ENCODE peak calls at places on chromosomes 16 and 17, in seven cellular contexts. One of them, this sample, is unnamed.

GRCh38 chr17:6231886-6232767 is 161.9 kb downstream of the WSCD1 start:
- DNase-seq in osteocyte: peak; percentile 64
- DNase-seq in GM23338: peak; percentile 22
- DNase-seq in lower leg skin: peak; percentile 64
- DNase-seq in lower lobe of right lung: no peak
- DNase-seq in glutamatergic neuron: no peak
- DNase-seq in foreskin keratinocyte: no peak
- DNase-seq in this sample: no peak

GRCh38 chr17:44900894-44901293 is 1.6 kb upstream of the EFTUD2 start:
- DNase-seq in GM23338: no peak
- DNase-seq in lower lobe of right lung: no peak
- DNase-seq in lower leg skin: no peak
- DNase-seq in osteocyte: no peak
- DNase-seq in foreskin keratinocyte: no peak
- DNase-seq in glutamatergic neuron: no peak
- DNase-seq in this sample: no peak

GRCh38 chr17:45940826-45941225 is 46.5 kb downstream of the MAPT start:
- DNase-seq in lower lobe of right lung: no peak
- DNase-seq in lower leg skin: peak; percentile 92
- DNase-seq in GM23338: no peak
- DNase-seq in osteocyte: no peak
- DNase-seq in glutamatergic neuron: no peak
- DNase-seq in foreskin keratinocyte: no peak
- DNase-seq in this sample: no peak

GRCh38 chr16:3123986-3124886 is 10.6 kb upstream of the ZNF213 start:
- DNase-seq in foreskin keratinocyte: peak; percentile 81
- DNase-seq in lower lobe of right lung: peak; percentile 98
- DNase-seq in glutamatergic neuron: peak; percentile 100
- DNase-seq in osteocyte: peak; percentile 98
- DNase-seq in GM23338: peak; percentile 99
- DNase-seq in lower leg skin: peak; percentile 99
- DNase-seq in this sample: peak; percentile 98

GRCh38 chr17:6670571-6670970 is 19.0 kb downstream of the C17orf100 start:
- DNase-seq in GM23338: no peak
- DNase-seq in glutamatergic neuron: no peak
- DNase-seq in foreskin keratinocyte: no peak
- DNase-seq in lower leg skin: no peak
- DNase-seq in osteocyte: no peak
- DNase-seq in lower lobe of right lung: no peak
- DNase-seq in this sample: no peak

GRCh38 chr17:46782250-46782953 is 36.1 kb downstream of the WNT3 start:
- DNase-seq in GM23338: peak; percentile 77
- DNase-seq in lower leg skin: no peak
- DNase-seq in glutamatergic neuron: no peak
- DNase-seq in lower lobe of right lung: peak; percentile 70
- DNase-seq in osteocyte: no peak
- DNase-seq in foreskin keratinocyte: no peak
- DNase-seq in this sample: no peak

GRCh38 chr17:37359682-37360188 is 16.1 kb upstream of the C17orf78 start:
- DNase-seq in osteocyte: no peak
- DNase-seq in lower leg skin: no peak
- DNase-seq in glutamatergic neuron: no peak
- DNase-seq in foreskin keratinocyte: peak; percentile 40
- DNase-seq in lower lobe of right lung: no peak
- DNase-seq in GM23338: no peak
- DNase-seq in this sample: no peak

GRCh38 chr17:75681289-75681688 is 14.2 kb downstream of the SAP30BP start:
- DNase-seq in lower lobe of right lung: no peak
- DNase-seq in osteocyte: no peak
- DNase-seq in GM23338: no peak
- DNase-seq in foreskin keratinocyte: no peak
- DNase-seq in lower leg skin: no peak
- DNase-seq in glutamatergic neuron: no peak
- DNase-seq in this sample: no peak

GRCh38 chr17:75268931-75269330 is 2.1 kb downstream of the MIF4GD start:
- DNase-seq in glutamatergic neuron: no peak
- DNase-seq in foreskin keratinocyte: no peak
- DNase-seq in osteocyte: no peak
- DNase-seq in lower lobe of right lung: no peak
- DNase-seq in lower leg skin: no peak
- DNase-seq in GM23338: no peak
- DNase-seq in this sample: no peak

GRCh38 chr17:36611345-36612072 is 10.1 kb downstream of the MRM1 start:
- DNase-seq in glutamatergic neuron: no peak
- DNase-seq in lower leg skin: no peak
- DNase-seq in foreskin keratinocyte: peak; percentile 72
- DNase-seq in lower lobe of right lung: no peak
- DNase-seq in osteocyte: no peak
- DNase-seq in GM23338: no peak
- DNase-seq in this sample: no peak

GRCh38 chr17:30236807-30237206 is 1.3 kb upstream of the SLC6A4 start:
- DNase-seq in glutamatergic neuron: peak; percentile 64
- DNase-seq in lower lobe of right lung: peak; percentile 76
- DNase-seq in foreskin keratinocyte: no peak
- DNase-seq in osteocyte: peak; percentile 89
- DNase-seq in GM23338: peak; percentile 70
- DNase-seq in lower leg skin: peak; percentile 89
- DNase-seq in this sample: peak; percentile 55

GRCh38 chr16:53912155-53912554 is 208.2 kb downstream of the FTO start:
- DNase-seq in foreskin keratinocyte: peak; percentile 92
- DNase-seq in GM23338: no peak
- DNase-seq in lower lobe of right lung: no peak
- DNase-seq in glutamatergic neuron: no peak
- DNase-seq in lower leg skin: no peak
- DNase-seq in osteocyte: no peak
- DNase-seq in this sample: no peak

GRCh38 chr17:52027620-52028019 is 130.9 kb downstream of the CA10 start:
- DNase-seq in lower lobe of right lung: no peak
- DNase-seq in GM23338: no peak
- DNase-seq in lower leg skin: no peak
- DNase-seq in osteocyte: no peak
- DNase-seq in foreskin keratinocyte: peak; percentile 68
- DNase-seq in glutamatergic neuron: no peak
- DNase-seq in this sample: no peak

GRCh38 chr17:74513987-74514631 is 17.2 kb downstream of the CD300LB start:
- DNase-seq in foreskin keratinocyte: peak; percentile 21
- DNase-seq in glutamatergic neuron: peak; percentile 54
- DNase-seq in GM23338: peak; percentile 77
- DNase-seq in lower leg skin: peak; percentile 77
- DNase-seq in osteocyte: peak; percentile 51
- DNase-seq in lower lobe of right lung: no peak
- DNase-seq in this sample: no peak

GRCh38 chr17:72400488-72400827 is 279.6 kb downstream of the SOX9 start:
- DNase-seq in GM23338: no peak
- DNase-seq in lower leg skin: no peak
- DNase-seq in glutamatergic neuron: no peak
- DNase-seq in foreskin keratinocyte: no peak
- DNase-seq in lower lobe of right lung: no peak
- DNase-seq in osteocyte: no peak
- DNase-seq in this sample: no peak

GRCh38 chr16:2905988-2906387 is 5.7 kb upstream of the FLYWCH1 start:
- DNase-seq in foreskin keratinocyte: no peak
- DNase-seq in lower leg skin: no peak
- DNase-seq in GM23338: no peak
- DNase-seq in lower lobe of right lung: no peak
- DNase-seq in osteocyte: no peak
- DNase-seq in glutamatergic neuron: no peak
- DNase-seq in this sample: no peak

GRCh38 chr16:81450783-81451491 is 6.3 kb downstream of the CMIP start:
- DNase-seq in lower leg skin: no peak
- DNase-seq in glutamatergic neuron: no peak
- DNase-seq in GM23338: no peak
- DNase-seq in lower lobe of right lung: no peak
- DNase-seq in foreskin keratinocyte: no peak
- DNase-seq in osteocyte: no peak
- DNase-seq in this sample: no peak

GRCh38 chr16:50396770-50397525 is 28.2 kb upstream of the BRD7 start:
- DNase-seq in lower lobe of right lung: no peak
- DNase-seq in glutamatergic neuron: no peak
- DNase-seq in GM23338: no peak
- DNase-seq in foreskin keratinocyte: peak; percentile 98
- DNase-seq in osteocyte: peak; percentile 62
- DNase-seq in lower leg skin: peak; percentile 64
- DNase-seq in this sample: no peak

GRCh38 chr17:48123111-48123510 is 15.5 kb downstream of the SNX11 start:
- DNase-seq in foreskin keratinocyte: no peak
- DNase-seq in GM23338: peak; percentile 62
- DNase-seq in osteocyte: no peak
- DNase-seq in lower lobe of right lung: no peak
- DNase-seq in glutamatergic neuron: peak; percentile 53
- DNase-seq in lower leg skin: no peak
- DNase-seq in this sample: no peak

GRCh38 chr17:8155341-8156173 is 3.4 kb upstream of the PER1 start:
- DNase-seq in GM23338: peak; percentile 49
- DNase-seq in lower lobe of right lung: peak; percentile 45
- DNase-seq in lower leg skin: peak; percentile 85
- DNase-seq in foreskin keratinocyte: no peak
- DNase-seq in osteocyte: no peak
- DNase-seq in glutamatergic neuron: no peak
- DNase-seq in this sample: no peak

GRCh38 chr16:69199382-69199781 is 12.4 kb downstream of the SNTB2 start:
- DNase-seq in osteocyte: no peak
- DNase-seq in glutamatergic neuron: no peak
- DNase-seq in GM23338: no peak
- DNase-seq in lower lobe of right lung: no peak
- DNase-seq in foreskin keratinocyte: peak; percentile 77
- DNase-seq in lower leg skin: peak; percentile 88
- DNase-seq in this sample: no peak

GRCh38 chr17:40718904-40719303 is 15.4 kb upstream of the KRT24 start:
- DNase-seq in glutamatergic neuron: no peak
- DNase-seq in lower lobe of right lung: no peak
- DNase-seq in foreskin keratinocyte: no peak
- DNase-seq in lower leg skin: no peak
- DNase-seq in osteocyte: no peak
- DNase-seq in GM23338: no peak
- DNase-seq in this sample: no peak

GRCh38 chr16:21649196-21649595 is 3.2 kb downstream of the IGSF6 start:
- DNase-seq in glutamatergic neuron: no peak
- DNase-seq in GM23338: no peak
- DNase-seq in foreskin keratinocyte: no peak
- DNase-seq in lower lobe of right lung: no peak
- DNase-seq in lower leg skin: no peak
- DNase-seq in osteocyte: no peak
- DNase-seq in this sample: no peak

GRCh38 chr17:67422887-67423286 is 45.8 kb downstream of the PITPNC1 start:
- DNase-seq in glutamatergic neuron: no peak
- DNase-seq in GM23338: no peak
- DNase-seq in osteocyte: no peak
- DNase-seq in foreskin keratinocyte: no peak
- DNase-seq in lower leg skin: no peak
- DNase-seq in lower lobe of right lung: no peak
- DNase-seq in this sample: no peak

GRCh38 chr17:311119-311848 is 41.3 kb downstream of the RPH3AL start:
- DNase-seq in foreskin keratinocyte: no peak
- DNase-seq in GM23338: peak; percentile 42
- DNase-seq in lower lobe of right lung: peak; percentile 14
- DNase-seq in glutamatergic neuron: peak; percentile 11
- DNase-seq in lower leg skin: no peak
- DNase-seq in osteocyte: no peak
- DNase-seq in this sample: no peak

GRCh38 chr17:43468746-43469544 is 14.8 kb upstream of the DHX8 start:
- DNase-seq in foreskin keratinocyte: peak; percentile 100
- DNase-seq in glutamatergic neuron: no peak
- DNase-seq in GM23338: no peak
- DNase-seq in osteocyte: no peak
- DNase-seq in lower lobe of right lung: no peak
- DNase-seq in lower leg skin: no peak
- DNase-seq in this sample: no peak

GRCh38 chr16:54397190-54397835 is 110.7 kb upstream of the IRX3 start:
- DNase-seq in lower leg skin: no peak
- DNase-seq in GM23338: no peak
- DNase-seq in osteocyte: no peak
- DNase-seq in lower lobe of right lung: no peak
- DNase-seq in glutamatergic neuron: no peak
- DNase-seq in foreskin keratinocyte: no peak
- DNase-seq in this sample: no peak

GRCh38 chr16:12425134-12425941 is 378.3 kb downstream of the CPPED1 start:
- DNase-seq in lower leg skin: no peak
- DNase-seq in foreskin keratinocyte: no peak
- DNase-seq in GM23338: peak; percentile 37
- DNase-seq in lower lobe of right lung: no peak
- DNase-seq in glutamatergic neuron: no peak
- DNase-seq in osteocyte: no peak
- DNase-seq in this sample: no peak
- TF ChIP-seq CTCF in lower leg skin: no peak
- TF ChIP-seq CTCF in foreskin keratinocyte: no peak
- TF ChIP-seq CTCF in GM23338: no peak
- TF ChIP-seq CTCF in lower lobe of right lung: no peak
- TF ChIP-seq CTCF in glutamatergic neuron: no peak
- TF ChIP-seq CTCF in osteocyte: no peak
- TF ChIP-seq CTCF in this sample: no peak

DNA sequence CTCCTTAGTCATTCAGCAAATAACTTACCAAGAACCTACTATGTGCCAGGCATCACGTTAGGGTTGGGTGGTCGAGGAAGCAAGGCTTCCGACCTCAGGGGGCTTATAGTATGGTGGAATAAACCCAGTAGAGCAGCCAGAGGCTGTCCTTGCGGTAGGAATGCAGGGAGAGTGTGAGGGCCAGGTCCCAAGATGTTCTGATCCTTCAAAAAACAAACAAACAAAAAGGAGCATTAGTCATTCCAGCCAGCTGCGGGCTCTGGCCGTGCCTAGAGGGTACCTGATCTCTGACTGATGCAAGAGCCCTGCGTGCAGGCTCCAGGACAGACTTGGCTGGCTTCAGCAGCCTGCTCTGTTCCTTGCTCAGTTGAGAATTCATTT is 18.2 kb downstream of the CYB5D2 start:
- DNase-seq in osteocyte: no peak
- DNase-seq in foreskin keratinocyte: peak; percentile 75
- DNase-seq in lower leg skin: no peak
- DNase-seq in glutamatergic neuron: no peak
- DNase-seq in lower lobe of right lung: peak; percentile 53
- DNase-seq in GM23338: peak; percentile 50
- DNase-seq in this sample: no peak
- TF ChIP-seq CTCF in osteocyte: peak; percentile 59
- TF ChIP-seq CTCF in foreskin keratinocyte: peak; percentile 51
- TF ChIP-seq CTCF in lower leg skin: no peak
- TF ChIP-seq CTCF in glutamatergic neuron: no peak
- TF ChIP-seq CTCF in lower lobe of right lung: no peak
- TF ChIP-seq CTCF in GM23338: no peak
- TF ChIP-seq CTCF in this sample: no peak

GRCh38 chr17:55414983-55415382 is 6.7 kb downstream of the MMD start:
- DNase-seq in GM23338: no peak
- DNase-seq in lower lobe of right lung: no peak
- DNase-seq in lower leg skin: no peak
- DNase-seq in osteocyte: no peak
- DNase-seq in glutamatergic neuron: no peak
- DNase-seq in foreskin keratinocyte: no peak
- DNase-seq in this sample: no peak
- TF ChIP-seq CTCF in GM23338: no peak
- TF ChIP-seq CTCF in lower lobe of right lung: no peak
- TF ChIP-seq CTCF in lower leg skin: no peak
- TF ChIP-seq CTCF in osteocyte: no peak
- TF ChIP-seq CTCF in glutamatergic neuron: no peak
- TF ChIP-seq CTCF in foreskin keratinocyte: no peak
- TF ChIP-seq CTCF in this sample: no peak

DNA sequence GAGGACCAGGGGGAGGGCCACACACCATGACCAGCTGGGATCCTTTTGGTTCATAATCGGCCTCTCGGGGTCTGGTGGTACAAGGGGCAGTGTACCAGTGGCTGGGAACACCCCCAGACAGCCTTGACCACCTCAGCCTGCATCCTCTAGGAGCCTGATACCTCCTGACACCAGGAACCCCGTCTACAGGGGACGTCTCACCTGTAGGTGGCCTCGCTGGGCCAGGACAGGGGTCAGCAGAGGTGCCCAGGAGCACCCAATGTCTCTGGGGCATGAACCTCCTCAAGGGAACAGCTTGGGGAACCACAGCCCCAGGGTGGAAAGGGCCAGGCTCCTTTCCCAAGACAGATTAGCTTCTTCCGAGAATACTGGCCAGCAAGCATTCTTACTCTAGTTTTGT is 2.5 kb upstream of the METRNL start:
- DNase-seq in lower leg skin: no peak
- DNase-seq in osteocyte: no peak
- DNase-seq in foreskin keratinocyte: no peak
- DNase-seq in glutamatergic neuron: no peak
- DNase-seq in lower lobe of right lung: no peak
- DNase-seq in GM23338: no peak
- DNase-seq in this sample: no peak
- TF ChIP-seq CTCF in lower leg skin: no peak
- TF ChIP-seq CTCF in osteocyte: no peak
- TF ChIP-seq CTCF in foreskin keratinocyte: peak; percentile 41
- TF ChIP-seq CTCF in glutamatergic neuron: no peak
- TF ChIP-seq CTCF in lower lobe of right lung: peak; percentile 33
- TF ChIP-seq CTCF in GM23338: peak; percentile 27
- TF ChIP-seq CTCF in this sample: no peak